ENCODE peak calls at places on chromosomes 7 and 10, in nine cellular contexts. U, E, D, C, G, Q, T, Z and R are unnamed samples.

GRCh38 chr7:138472292-138473079 is 12.4 kb downstream of the TRIM24 start:
- DNase-seq in U (no peak), E (no peak), D (no peak), C (no peak), G (no peak), Q (no peak), T (no peak), Z (no peak), R (no peak)

GRCh38 chr7:27593226-27593625 is 69.5 kb downstream of the HIBADH start:
- DNase-seq in U (no peak), E (peak; percentile 21), D (no peak), C (no peak), G (no peak), Q (no peak), T (no peak), Z (no peak), R (no peak)

GRCh38 chr10:80199828-80200227 is 5.5 kb downstream of the ANXA11 start:
- DNase-seq in U (no peak), E (peak; percentile 57), D (no peak), C (no peak), G (no peak), Q (no peak), T (no peak), Z (no peak), R (peak; percentile 67)

GRCh38 chr7:135338151-135338550 is 104.5 kb downstream of the STRA8 start:
- DNase-seq in U (no peak), E (no peak), D (no peak), C (no peak), G (no peak), Q (no peak), T (no peak), Z (no peak), R (no peak)

GRCh38 chr10:52599586-52600200 is 172.9 kb downstream of the MBL2 start:
- DNase-seq in U (no peak), E (no peak), D (no peak), C (no peak), G (no peak), Q (no peak), T (no peak), Z (no peak), R (no peak)

GRCh38 chr10:80356563-80356999 is at the start of the genes DYDC1 and DYDC2:
- DNase-seq in U (peak; percentile 51), E (no peak), D (peak; percentile 94), C (no peak), G (peak; percentile 35), Q (peak; percentile 80), T (peak; percentile 65), Z (peak; percentile 45), R (peak; percentile 89)

GRCh38 chr7:95674101-95674500 is 77.8 kb upstream of the PDK4 start:
- DNase-seq in U (no peak), E (no peak), D (no peak), C (no peak), G (no peak), Q (no peak), T (no peak), Z (no peak), R (no peak)

GRCh38 chr7:30894866-30895408 is 16.7 kb upstream of the AQP1 start:
- DNase-seq in U (no peak), E (no peak), D (no peak), C (no peak), G (no peak), Q (no peak), T (no peak), Z (no peak), R (no peak)

GRCh38 chr7:127536426-127537152 is 48.8 kb downstream of the GCC1 start:
- DNase-seq in U (no peak), E (no peak), D (peak; percentile 29), C (no peak), G (no peak), Q (peak; percentile 18), T (no peak), Z (no peak), R (no peak)

GRCh38 chr10:133366130-133366478 is 7.0 kb downstream of the ECHS1 start:
- DNase-seq in U (no peak), E (no peak), D (no peak), C (no peak), G (no peak), Q (no peak), T (no peak), Z (no peak), R (peak; percentile 70)

GRCh38 chr7:148650232-148650858 is 48.4 kb upstream of the CUL1 start:
- DNase-seq in U (no peak), E (peak; percentile 24), D (no peak), C (peak; percentile 8), G (no peak), Q (no peak), T (no peak), Z (no peak), R (no peak)

GRCh38 chr7:116167177-116167576 is 43.2 kb upstream of the TES start:
- DNase-seq in U (no peak), E (no peak), D (no peak), C (no peak), G (no peak), Q (no peak), T (no peak), Z (no peak), R (no peak)
- TF ChIP-seq CTCF in U (no peak), E (no peak), D (peak; percentile 52), C (no peak), G (no peak), Q (no peak), T (no peak), Z (no peak), R (no peak)

DNA sequence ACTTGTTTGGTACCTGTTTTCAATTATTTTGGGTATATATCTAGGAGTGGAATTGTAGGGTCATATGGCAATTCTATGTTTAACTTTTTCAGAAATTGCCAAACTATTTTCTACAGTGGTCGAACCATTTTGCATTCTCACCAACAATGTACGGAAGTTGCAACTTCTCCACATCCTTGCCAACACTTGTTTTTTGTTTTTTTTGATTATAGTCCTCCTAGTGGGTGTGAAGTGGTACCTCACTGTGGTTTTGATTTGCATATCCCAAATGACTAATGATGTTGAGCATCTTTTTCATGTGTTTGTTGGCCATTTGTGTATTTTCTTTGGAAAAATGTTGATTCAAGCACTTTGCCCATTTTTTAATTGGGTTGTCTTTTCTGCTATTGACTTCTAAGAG is 122.1 kb downstream of the RPS24 start:
- DNase-seq in U (no peak), E (no peak), D (no peak), C (no peak), G (no peak), Q (no peak), T (no peak), Z (no peak), R (no peak)
- TF ChIP-seq CTCF in U (peak; percentile 42), E (no peak), D (peak; percentile 54), C (no peak), G (no peak), Q (peak; percentile 49), T (no peak), Z (no peak), R (no peak)

GRCh38 chr10:58802047-58802446 is 289.4 kb downstream of the BICC1 start:
- DNase-seq in U (no peak), E (no peak), D (no peak), C (no peak), G (no peak), Q (no peak), T (no peak), Z (no peak), R (no peak)

GRCh38 chr10:58810751-58811150 is 298.1 kb downstream of the BICC1 start:
- DNase-seq in U (no peak), E (no peak), D (no peak), C (no peak), G (no peak), Q (no peak), T (no peak), Z (no peak), R (no peak)

GRCh38 chr10:58806970-58807630 is 294.4 kb downstream of the BICC1 start:
- DNase-seq in U (no peak), E (no peak), D (no peak), C (no peak), G (no peak), Q (no peak), T (no peak), Z (no peak), R (no peak)

GRCh38 chr10:58806323-58806722 is 293.7 kb downstream of the BICC1 start:
- DNase-seq in U (no peak), E (no peak), D (no peak), C (no peak), G (no peak), Q (no peak), T (no peak), Z (no peak), R (no peak)

GRCh38 chr10:58807631-58808024 is 295.0 kb downstream of the BICC1 start:
- DNase-seq in U (no peak), E (peak; percentile 90), D (no peak), C (no peak), G (no peak), Q (no peak), T (no peak), Z (no peak), R (no peak)
- TF ChIP-seq CTCF in U (no peak), E (no peak), D (no peak), C (no peak), G (no peak), Q (no peak), T (no peak), Z (no peak), R (no peak)

DNA sequence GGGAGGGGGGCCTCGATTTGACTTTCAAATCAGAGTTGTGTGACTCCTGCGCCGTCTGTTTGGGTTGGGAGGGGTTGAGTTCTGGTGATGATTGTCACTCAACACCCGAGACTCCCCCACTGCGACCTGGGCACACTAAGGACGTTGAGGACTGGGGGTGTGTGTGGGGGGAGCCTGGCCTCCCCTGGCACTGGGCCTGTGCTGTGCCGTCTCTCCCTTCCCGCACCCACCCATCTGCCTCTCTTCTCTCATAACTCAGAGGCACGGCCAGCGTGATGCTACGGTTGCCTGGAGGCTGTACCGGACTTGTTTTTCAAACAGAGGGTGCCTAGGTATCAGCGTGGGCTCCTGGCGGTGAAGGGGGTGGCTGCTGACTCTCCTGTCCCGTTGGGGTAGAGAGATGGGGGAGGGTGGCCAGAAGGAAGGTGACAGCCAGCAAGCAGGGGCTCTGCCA is 56.7 kb upstream of the PFKFB3 start:
- DNase-seq in U (no peak), E (no peak), D (no peak), C (no peak), G (no peak), Q (peak; percentile 50), T (no peak), Z (no peak), R (no peak)
- TF ChIP-seq CTCF in U (no peak), E (no peak), D (no peak), C (no peak), G (no peak), Q (no peak), T (no peak), Z (no peak), R (no peak)

GRCh38 chr10:3622427-3622826 is 162.6 kb downstream of the KLF6 start:
- DNase-seq in U (no peak), E (no peak), D (no peak), C (no peak), G (no peak), Q (no peak), T (no peak), Z (no peak), R (no peak)
- TF ChIP-seq CTCF in U (no peak), E (no peak), D (no peak), C (no peak), G (no peak), Q (no peak), T (no peak), Z (no peak), R (no peak)